ENCODE peak calls at places on chromosomes 13 and 19, in five cellular contexts. One of them, this sample, is unnamed.

GRCh38 chr13:34853161-34853560 is 88.9 kb upstream of the NBEA start:
- DNase-seq in A673: no peak
- DNase-seq in GM04504: no peak
- DNase-seq in nephron progenitor cell: no peak
- DNase-seq in NCI-H1105: no peak
- DNase-seq in this sample: no peak

GRCh38 chr19:18051887-18052286 is 34.8 kb downstream of the IL12RB1 start:
- DNase-seq in A673: no peak
- DNase-seq in GM04504: no peak
- DNase-seq in nephron progenitor cell: no peak
- DNase-seq in NCI-H1105: no peak
- DNase-seq in this sample: no peak

GRCh38 chr13:50393641-50394040 is 378.4 kb downstream of the KCNRG start:
- DNase-seq in A673: peak; percentile 80
- DNase-seq in GM04504: no peak
- DNase-seq in nephron progenitor cell: peak; percentile 50
- DNase-seq in NCI-H1105: peak; percentile 14
- DNase-seq in this sample: no peak

GRCh38 chr19:33231511-33231910 is 5.9 kb upstream of the SLC7A10 start:
- DNase-seq in A673: no peak
- DNase-seq in GM04504: peak; percentile 46
- DNase-seq in nephron progenitor cell: no peak
- DNase-seq in NCI-H1105: no peak
- DNase-seq in this sample: no peak

GRCh38 chr13:97568850-97569249 is 134.9 kb downstream of the RAP2A start:
- DNase-seq in A673: peak; percentile 81
- DNase-seq in GM04504: no peak
- DNase-seq in nephron progenitor cell: no peak
- DNase-seq in NCI-H1105: no peak
- DNase-seq in this sample: no peak

GRCh38 chr19:13997637-13997962 is 8.5 kb downstream of the RFX1 start:
- DNase-seq in A673: no peak
- DNase-seq in GM04504: no peak
- DNase-seq in nephron progenitor cell: no peak
- DNase-seq in NCI-H1105: no peak
- DNase-seq in this sample: no peak

GRCh38 chr13:35552172-35552844 is 75.8 kb upstream of the MAB21L1 start:
- DNase-seq in A673: peak; percentile 46
- DNase-seq in GM04504: no peak
- DNase-seq in nephron progenitor cell: no peak
- DNase-seq in NCI-H1105: no peak
- DNase-seq in this sample: no peak

GRCh38 chr13:113861433-113862030 is 2.3 kb downstream of the GAS6 start:
- DNase-seq in A673: no peak
- DNase-seq in GM04504: no peak
- DNase-seq in nephron progenitor cell: no peak
- DNase-seq in NCI-H1105: no peak
- DNase-seq in this sample: no peak

GRCh38 chr13:112686987-112687386 is 2.9 kb upstream of the ATP11A start:
- DNase-seq in A673: no peak
- DNase-seq in GM04504: no peak
- DNase-seq in nephron progenitor cell: no peak
- DNase-seq in NCI-H1105: no peak
- DNase-seq in this sample: no peak

GRCh38 chr19:32910094-32910493 is 40.5 kb upstream of the SLC7A9 start:
- DNase-seq in A673: no peak
- DNase-seq in GM04504: no peak
- DNase-seq in nephron progenitor cell: no peak
- DNase-seq in NCI-H1105: no peak
- DNase-seq in this sample: no peak

GRCh38 chr13:108408670-108409069 is 139.2 kb downstream of the TNFSF13B start:
- DNase-seq in A673: no peak
- DNase-seq in GM04504: no peak
- DNase-seq in nephron progenitor cell: no peak
- DNase-seq in NCI-H1105: no peak
- DNase-seq in this sample: no peak